ENCODE peak calls at places on chromosome 17, in ten cellular contexts. C is DMS 273 treated with DMSO at 0.1 percent for 48 hours; Y is stimulated activated CD8-positive, alpha-beta memory T cell treated with anti-CD3 and anti-CD28 coated beads, Interleukin-4, amount 100 ng/mL, for 1 hour; E is stimulated activated naive CD8-positive, alpha-beta T cell treated with anti-CD3 and anti-CD28 coated beads, Interleukin-15, Interleukin-2, amounts not matched to agents 100 U/mL and 50 U/mL, for 24 hours; A is left colon; I is effector CD4-positive, alpha-beta T cell; B is mucosa of descending colon; L is progenitor cell of endocrine pancreas; X is activated CD4-positive, CD25-positive, alpha-beta regulatory T cell; N is GM23248. D is an unnamed sample.
A peak's percentile ranks its signal among the peaks of the same experiment; 100 is the strongest.

GRCh38 chr17:410674-411401 is 58.2 kb upstream of the RPH3AL start:
- DNase-seq in L (peak; percentile 14), A (peak; percentile 51), B (peak; percentile 54), C (no peak), Y (no peak), E (peak; percentile 62), N (peak; percentile 57), X (no peak), I (peak; percentile 58), D (no peak)

GRCh38 chr17:16922386-16923096 is 49.4 kb downstream of the TNFRSF13B start:
- DNase-seq in L (no peak), N (peak; percentile 20), A (no peak), E (no peak), I (no peak), X (no peak), C (no peak), B (peak; percentile 21), Y (no peak), D (no peak)

GRCh38 chr17:6138761-6139446 is 68.7 kb downstream of the WSCD1 start:
- DNase-seq in L (no peak), C (no peak), Y (no peak), N (no peak), B (no peak), A (no peak), E (no peak), X (no peak), I (no peak), D (no peak)

GRCh38 chr17:21374455-21375161 is 1.5 kb upstream of the KCNJ12 start:
- DNase-seq in N (no peak), B (no peak), I (no peak), L (no peak), X (no peak), E (no peak), Y (no peak), A (no peak), C (no peak), D (no peak)

GRCh38 chr17:64216385-64217248 is 46.4 kb downstream of the TEX2 start:
- DNase-seq in X (no peak), A (peak; percentile 54), E (no peak), B (peak; percentile 75), C (no peak), Y (no peak), N (peak; percentile 25), I (no peak), L (no peak), D (peak; percentile 65)

GRCh38 chr17:27919120-27919519 is 26.0 kb upstream of the LYRM9 start:
- DNase-seq in A (no peak), X (no peak), N (no peak), L (no peak), I (no peak), B (no peak), C (no peak), E (no peak), Y (no peak), D (no peak)

GRCh38 chr17:42585353-42585752 is 7.8 kb upstream of the PSMC3IP start:
- DNase-seq in E (no peak), A (no peak), X (no peak), B (no peak), Y (no peak), L (no peak), C (no peak), N (no peak), I (no peak), D (no peak)

GRCh38 chr17:17391575-17392370 is 85.0 kb upstream of the MED9 start:
- DNase-seq in N (peak; percentile 13), X (no peak), E (peak; percentile 58), I (peak; percentile 40), Y (peak; percentile 27), B (peak; percentile 41), C (no peak), A (no peak), L (no peak), D (no peak)

GRCh38 chr17:22300731-22301352 is 608.5 kb downstream of the KCNJ18 start:
- DNase-seq in Y (no peak), X (no peak), C (no peak), L (no peak), B (no peak), I (no peak), E (no peak), A (no peak), N (no peak), D (no peak)

D was measured in left ventricle myocardium superior.